ENCODE peak calls at places on chromosomes 5 and 9, in six cellular contexts. C, R, K, Q, X and Z are unnamed samples.

GRCh38 chr5:54517174-54517511 is 416 bp upstream of the SNX18 start:
- DNase-seq in C (no peak), R (no peak), K (no peak), Q (no peak), X (no peak), Z (no peak)

GRCh38 chr9:99866398-99866797 is 40.1 kb upstream of the STX17 start:
- DNase-seq in C (peak), R (no peak), K (no peak), Q (no peak), X (no peak), Z (no peak)

GRCh38 chr9:19232117-19232829 is 1.8 kb downstream of the DENND4C start:
- DNase-seq in C (no peak), R (no peak), K (no peak), Q (no peak), X (no peak), Z (no peak)

GRCh38 chr5:179696605-179697004 is 2.2 kb upstream of the CANX start:
- DNase-seq in C (no peak), R (no peak), K (no peak), Q (peak), X (no peak), Z (no peak)

GRCh38 chr9:99353408-99353807 is 131.3 kb downstream of the SEC61B start:
- DNase-seq in C (no peak), R (no peak), K (no peak), Q (no peak), X (no peak), Z (no peak)

GRCh38 chr9:34989946-34990635 is 546 bp downstream of the DNAJB5 start:
- DNase-seq in C (peak), R (peak), K (no peak), Q (peak), X (no peak), Z (peak)

GRCh38 chr5:158543539-158544387 is 556.0 kb downstream of the EBF1 start:
- DNase-seq in C (no peak), R (no peak), K (no peak), Q (peak), X (no peak), Z (no peak)

GRCh38 chr9:134887686-134888602 is 7.3 kb downstream of the FCN2 start:
- DNase-seq in C (no peak), R (no peak), K (no peak), Q (no peak), X (no peak), Z (no peak)

GRCh38 chr9:84731696-84732095 is 62.2 kb downstream of the NTRK2 start:
- DNase-seq in C (no peak), R (no peak), K (no peak), Q (no peak), X (no peak), Z (no peak)

GRCh38 chr5:64794053-64794770 is 25.5 kb downstream of the CWC27 start:
- DNase-seq in C (no peak), R (no peak), K (no peak), Q (no peak), X (no peak), Z (no peak)

GRCh38 chr5:143600396-143601075 is 197.1 kb upstream of the NR3C1 start:
- DNase-seq in C (no peak), R (no peak), K (no peak), Q (peak), X (no peak), Z (no peak)

GRCh38 chr5:17224858-17225436 is 7.5 kb downstream of the BASP1 start:
- DNase-seq in C (no peak), R (no peak), K (no peak), Q (no peak), X (no peak), Z (no peak)

GRCh38 chr5:178149199-178149932 is 4.3 kb downstream of the NHP2 start:
- DNase-seq in C (peak), R (no peak), K (no peak), Q (no peak), X (no peak), Z (no peak)

GRCh38 chr9:131762356-131762932 is 22.6 kb upstream of the RAPGEF1 start:
- DNase-seq in C (peak), R (peak), K (peak), Q (peak), X (peak), Z (peak)

GRCh38 chr5:64269164-64269563 is 103.5 kb downstream of the RNF180 start:
- DNase-seq in C (no peak), R (no peak), K (no peak), Q (no peak), X (no peak), Z (no peak)

GRCh38 chr9:14888272-14888671 is 22.0 kb downstream of the FREM1 start:
- DNase-seq in C (no peak), R (no peak), K (no peak), Q (no peak), X (no peak), Z (no peak)

GRCh38 chr5:149376104-149376503 is 3.0 kb downstream of the IL17B start:
- DNase-seq in C (no peak), R (no peak), K (no peak), Q (no peak), X (no peak), Z (no peak)

GRCh38 chr9:90044263-90044662 is 439.5 kb downstream of the GADD45G start:
- DNase-seq in C (no peak), R (no peak), K (no peak), Q (no peak), X (no peak), Z (no peak)

GRCh38 chr5:179381691-179382090 is 36.4 kb upstream of the ADAMTS2 start:
- DNase-seq in C (no peak), R (no peak), K (no peak), Q (no peak), X (no peak), Z (no peak)

GRCh38 chr5:151042453-151043093 is 22.2 kb downstream of the GPX3 start:
- DNase-seq in C (no peak), R (no peak), K (no peak), Q (no peak), X (no peak), Z (no peak)

GRCh38 chr5:59768204-59769040 is 125.1 kb downstream of the PDE4D start:
- DNase-seq in C (peak), R (peak), K (no peak), Q (peak), X (no peak), Z (no peak)

GRCh38 chr9:104633976-104634520 is 16.0 kb upstream of the OR13C9 start:
- DNase-seq in C (no peak), R (no peak), K (no peak), Q (no peak), X (no peak), Z (no peak)

GRCh38 chr9:19967567-19968459 is 179.0 kb upstream of the SLC24A2 start:
- DNase-seq in C (no peak), R (no peak), K (no peak), Q (no peak), X (no peak), Z (no peak)

GRCh38 chr5:175022286-175022685 is 297.9 kb downstream of the MSX2 start:
- DNase-seq in C (no peak), R (no peak), K (no peak), Q (no peak), X (no peak), Z (no peak)

GRCh38 chr5:147407094-147407681 is 102.7 kb downstream of the DPYSL3 start:
- DNase-seq in C (no peak), R (no peak), K (no peak), Q (peak), X (no peak), Z (no peak)

GRCh38 chr9:97501177-97501971 is at the start of gene TMOD1:
- DNase-seq in C (peak), R (no peak), K (peak), Q (peak), X (peak), Z (no peak)

GRCh38 chr5:6448622-6449464 is at the start of gene UBE2QL1:
- DNase-seq in C (no peak), R (peak), K (no peak), Q (peak), X (no peak), Z (no peak)

GRCh38 chr5:180209137-180209581 is at the start of gene RASGEF1C:
- DNase-seq in C (no peak), R (peak), K (peak), Q (peak), X (peak), Z (peak)

GRCh38 chr9:101397746-101398334 is 578 bp downstream of the MRPL50 start:
- DNase-seq in C (no peak), R (no peak), K (no peak), Q (no peak), X (no peak), Z (no peak)

GRCh38 chr9:137387034-137387890 is 35.7 kb downstream of the EXD3 start:
- DNase-seq in C (no peak), R (no peak), K (no peak), Q (no peak), X (no peak), Z (no peak)

GRCh38 chr9:110115868-110116542 is 92.0 kb downstream of the C9orf152 start:
- DNase-seq in C (no peak), R (no peak), K (no peak), Q (no peak), X (no peak), Z (no peak)

GRCh38 chr5:102958481-102959011 is 161.4 kb downstream of the GIN1 start:
- DNase-seq in C (no peak), R (no peak), K (peak), Q (peak), X (no peak), Z (no peak)

GRCh38 chr9:107276966-107277710 is 5.9 kb upstream of the RAD23B start:
- DNase-seq in C (no peak), R (no peak), K (no peak), Q (no peak), X (no peak), Z (no peak)

GRCh38 chr5:149221326-149221725 is 50.3 kb upstream of the AFAP1L1 start:
- DNase-seq in C (no peak), R (no peak), K (no peak), Q (no peak), X (no peak), Z (no peak)

GRCh38 chr5:54187694-54188093 is 122.7 kb downstream of the ARL15 start:
- DNase-seq in C (no peak), R (no peak), K (no peak), Q (no peak), X (no peak), Z (no peak)

GRCh38 chr9:124286292-124286931 is 28.7 kb downstream of the NEK6 start:
- DNase-seq in C (no peak), R (no peak), K (peak), Q (peak), X (peak), Z (no peak)

GRCh38 chr9:108412755-108413154 is 443.0 kb downstream of the ACTL7B start:
- DNase-seq in C (no peak), R (no peak), K (no peak), Q (peak), X (no peak), Z (no peak)